ENCODE peak calls at places on chromosome 5, in six cellular contexts. P, V, D, A, G and L are unnamed samples.
A peak's percentile ranks its signal among the peaks of the same experiment; 100 is the strongest.

GRCh38 chr5:91848453-91848852 is 465.3 kb upstream of the ARRDC3 start:
- DNase-seq in P (no peak), V (peak; percentile 79), D (no peak), A (no peak), G (no peak), L (no peak)

GRCh38 chr5:157624144-157624543 is 28.1 kb downstream of the SOX30 start:
- DNase-seq in P (no peak), V (no peak), D (no peak), A (no peak), G (no peak), L (no peak)

GRCh38 chr5:79200573-79201183 is 35.3 kb upstream of the JMY start:
- DNase-seq in P (peak; percentile 13), V (peak; percentile 20), D (no peak), A (no peak), G (no peak), L (no peak)

GRCh38 chr5:42924686-42925085 is 113.0 kb upstream of the SELENOP start:
- DNase-seq in P (no peak), V (no peak), D (no peak), A (no peak), G (no peak), L (no peak)

GRCh38 chr5:6472792-6473191 is 24.1 kb downstream of the UBE2QL1 start:
- DNase-seq in P (no peak), V (no peak), D (no peak), A (no peak), G (no peak), L (no peak)

GRCh38 chr5:107380654-107381053 is 290.1 kb downstream of the EFNA5 start:
- DNase-seq in P (no peak), V (peak; percentile 70), D (no peak), A (no peak), G (no peak), L (no peak)

GRCh38 chr5:64635056-64635686 is 55.1 kb upstream of the SHISAL2B start:
- DNase-seq in P (peak; percentile 27), V (peak; percentile 23), D (no peak), A (no peak), G (no peak), L (no peak)

GRCh38 chr5:72202331-72202825 is 95.1 kb downstream of the MAP1B start:
- DNase-seq in P (no peak), V (no peak), D (no peak), A (no peak), G (no peak), L (no peak)

GRCh38 chr5:126492939-126493338 is 69.7 kb downstream of the GRAMD2B start:
- DNase-seq in P (no peak), V (peak; percentile 27), D (no peak), A (no peak), G (no peak), L (no peak)

GRCh38 chr5:82356808-82357671 is 78.9 kb upstream of the RPS23 start:
- DNase-seq in P (no peak), V (peak; percentile 85), D (peak; percentile 55), A (peak; percentile 84), G (peak; percentile 26), L (peak; percentile 85)

GRCh38 chr5:61623401-61624069 is 291.5 kb downstream of the ZSWIM6 start:
- DNase-seq in P (peak; percentile 63), V (peak; percentile 60), D (no peak), A (no peak), G (no peak), L (no peak)

GRCh38 chr5:61626639-61627282 is 294.7 kb downstream of the ZSWIM6 start:
- DNase-seq in P (no peak), V (no peak), D (no peak), A (peak; percentile 35), G (no peak), L (no peak)

GRCh38 chr5:61624553-61624952 is 292.5 kb downstream of the ZSWIM6 start:
- DNase-seq in P (no peak), V (no peak), D (no peak), A (no peak), G (no peak), L (no peak)

GRCh38 chr5:61624966-61625681 is 293.1 kb downstream of the ZSWIM6 start:
- DNase-seq in P (no peak), V (no peak), D (no peak), A (no peak), G (no peak), L (no peak)

GRCh38 chr5:61625682-61626620 is 293.9 kb downstream of the ZSWIM6 start:
- DNase-seq in P (peak; percentile 74), V (peak; percentile 66), D (peak; percentile 38), A (peak; percentile 82), G (peak; percentile 13), L (peak; percentile 75)
- H3K27ac ChIP-seq in P (no peak overlapping the region), V (peak overlapping the region; percentile 87), D (peak overlapping the region; percentile 72), A (peak overlapping the region; percentile 94), G (no peak overlapping the region), L (peak overlapping the region; percentile 39)

DNA sequence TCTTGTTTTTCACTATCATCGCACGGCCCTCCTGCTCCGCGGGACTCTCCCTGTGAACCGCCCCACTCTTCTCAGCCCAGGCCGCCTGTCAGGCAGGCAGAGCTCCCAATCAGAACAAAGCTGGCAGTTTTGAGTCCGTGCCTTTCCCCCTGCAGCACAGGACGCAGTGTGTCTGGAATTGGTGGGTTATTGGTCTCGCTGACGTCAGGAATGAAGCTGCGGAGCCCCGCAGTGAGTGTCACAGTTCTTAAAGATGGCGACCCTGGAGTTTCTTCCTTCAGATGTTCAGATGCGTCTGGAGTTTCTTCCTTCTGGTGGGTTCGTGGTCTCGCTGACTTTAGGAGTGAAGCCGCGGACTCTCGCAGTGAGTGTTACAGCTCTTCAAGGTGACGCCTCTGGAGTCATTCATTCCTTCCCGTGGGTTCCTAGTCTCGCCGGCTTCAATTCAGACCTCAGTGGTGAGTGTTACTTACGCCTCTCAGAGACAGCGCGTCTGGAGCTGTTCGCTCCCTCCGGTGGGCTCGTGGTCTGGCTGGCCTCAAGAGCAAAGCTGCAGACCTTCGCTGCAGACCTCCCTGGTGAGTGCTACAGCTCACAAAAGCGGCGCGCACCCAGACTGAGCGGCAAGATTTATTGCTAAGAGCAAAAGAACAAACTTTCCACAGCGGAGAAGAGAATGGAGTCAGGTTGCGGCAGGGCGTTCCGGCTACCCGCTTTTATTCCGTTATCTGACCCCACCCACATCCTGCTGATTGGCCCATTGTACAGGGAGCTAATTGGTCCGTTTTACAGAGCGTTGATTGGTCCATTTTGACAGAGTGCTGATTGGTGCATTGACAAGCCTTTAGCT is 7.4 kb downstream of the ZDHHC11B start:
- DNase-seq in P (no peak), V (no peak), D (no peak), A (no peak), G (no peak), L (no peak)
- H3K4me1 ChIP-seq in P (no peaks in the 10 kb centered on the region), V (no peaks in the 10 kb centered on the region), D (no peaks in the 10 kb centered on the region), A (peaks cover 5% of the 10 kb centered on the region), G (no peaks in the 10 kb centered on the region), L (peaks cover 5% of the 10 kb centered on the region)

DNA sequence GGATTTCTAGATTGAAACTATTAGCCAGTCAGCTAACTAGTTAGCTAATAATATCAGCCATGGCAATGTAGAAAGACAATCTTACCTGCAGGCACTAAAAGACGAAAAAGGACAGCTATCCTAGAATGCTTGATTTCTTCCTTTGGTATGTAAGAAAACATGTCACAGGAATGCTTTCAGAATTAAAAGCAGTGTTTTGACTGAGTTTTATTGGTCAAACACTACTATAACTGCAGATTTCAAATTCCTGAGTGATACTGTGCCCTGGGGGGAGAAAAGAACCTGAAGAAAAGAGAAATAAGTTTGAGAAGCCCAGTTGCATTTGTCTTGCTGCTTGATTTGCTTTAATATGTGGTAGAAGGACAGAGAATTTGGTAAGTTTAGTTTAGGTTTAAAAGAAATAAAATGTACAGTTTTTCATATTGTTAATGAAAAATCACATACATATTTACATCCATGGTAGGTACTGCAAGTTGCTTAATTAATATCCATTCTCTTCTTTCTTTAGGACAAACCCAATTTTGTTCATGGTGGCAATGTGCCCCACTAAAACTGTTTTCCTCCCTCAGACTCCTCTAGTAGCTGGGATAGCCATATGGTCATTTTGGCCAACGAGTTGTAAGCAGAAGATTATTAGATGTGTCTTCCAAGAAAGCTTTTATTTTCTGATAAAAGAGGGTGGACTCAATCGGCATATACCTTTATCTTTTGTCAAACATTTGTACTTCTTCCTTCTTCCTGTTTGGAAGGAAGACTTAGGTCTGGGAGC is 4.3 kb upstream of the FAM169A start:
- DNase-seq in P (no peak), V (no peak), D (no peak), A (no peak), G (no peak), L (no peak)
- H3K27ac ChIP-seq in P (no peak overlapping the region), V (no peak overlapping the region), D (no peak overlapping the region), A (no peak overlapping the region), G (no peak overlapping the region), L (no peak overlapping the region)

DNA sequence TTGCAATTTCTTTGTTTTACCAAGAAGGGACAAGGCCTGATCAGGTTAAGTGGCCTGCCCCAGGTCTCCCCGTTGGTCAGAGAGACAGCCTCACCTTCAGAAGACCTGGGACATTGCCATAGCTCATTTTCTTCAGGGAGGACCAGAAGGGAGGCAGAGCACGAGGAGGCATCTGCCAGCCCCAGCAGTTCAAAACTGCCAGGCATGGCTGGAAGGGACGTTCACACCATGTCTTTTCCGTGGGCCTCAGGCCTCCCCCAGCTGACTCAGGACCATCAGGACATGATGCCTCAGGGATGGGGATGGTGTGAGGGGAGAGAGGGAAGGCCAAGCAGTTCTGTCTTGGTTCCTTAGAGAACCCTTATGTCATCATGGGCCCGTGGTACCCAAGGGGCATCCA is 16.5 kb downstream of the IGIP start:
- DNase-seq in P (no peak), V (no peak), D (no peak), A (no peak), G (no peak), L (no peak)
- H3K4me1 ChIP-seq in P (peaks cover 6% of the 10 kb centered on the region), V (peaks cover 5% of the 10 kb centered on the region), D (peaks cover 26% of the 10 kb centered on the region), A (peaks cover 25% of the 10 kb centered on the region), G (peaks cover 6% of the 10 kb centered on the region), L (peaks cover 21% of the 10 kb centered on the region)

DNA sequence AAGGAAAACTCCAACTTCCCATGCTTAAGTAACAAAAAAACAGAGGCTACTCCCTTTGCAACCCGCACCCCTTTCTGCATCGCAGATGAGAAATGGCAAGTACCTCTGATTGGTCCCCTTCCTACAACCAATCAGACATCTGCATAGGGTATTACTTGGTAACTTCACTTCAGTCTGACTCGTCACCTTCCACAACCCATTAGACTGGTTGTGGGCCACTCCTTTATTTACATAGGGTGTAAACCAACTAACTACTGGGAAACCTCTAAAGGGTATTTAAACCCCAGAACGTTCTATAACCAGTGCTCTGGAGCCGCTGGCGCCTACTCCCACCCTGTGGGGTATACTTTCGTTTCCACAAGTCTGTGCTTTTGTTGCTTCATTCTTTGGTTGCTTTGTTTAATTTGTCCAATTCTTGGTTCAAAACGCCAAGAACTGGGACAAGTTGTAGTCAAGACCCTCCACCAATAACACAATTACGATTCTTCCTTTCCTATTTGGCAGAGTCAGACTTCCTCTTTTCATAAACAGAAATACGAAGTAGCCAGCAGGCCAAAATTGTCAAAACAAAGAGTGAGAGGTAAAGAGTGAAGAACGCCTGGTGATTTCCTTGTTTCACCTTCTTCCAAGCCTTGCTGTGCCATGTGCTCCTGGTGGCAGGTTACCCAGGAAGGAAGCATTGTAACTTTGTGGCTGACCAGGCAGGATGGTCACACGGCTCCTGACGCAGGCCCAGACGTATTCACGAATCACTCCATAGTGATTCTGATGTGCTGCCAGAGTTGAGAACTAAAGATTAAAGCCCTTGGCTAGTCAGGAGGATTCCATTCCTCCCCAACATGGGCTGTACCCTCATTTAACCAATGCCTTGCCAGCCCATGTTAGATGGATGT is 477.4 kb downstream of the ARHGEF28 start:
- DNase-seq in P (no peak), V (no peak), D (no peak), A (no peak), G (no peak), L (no peak)
- H3K27ac ChIP-seq in P (no peak overlapping the region), V (no peak overlapping the region), D (no peak overlapping the region), A (no peak overlapping the region), G (no peak overlapping the region), L (no peak overlapping the region)